ENCODE peak calls at places on chromosome 5, in ten cellular contexts. One of them, this sample, is unnamed.

GRCh38 chr5:109410389-109411174 is 808 bp upstream of the PJA2 start:
- DNase-seq in neural progenitor cell: peak
- DNase-seq in coronary artery: peak
- DNase-seq in fibroblast of lung: peak
- DNase-seq in HFF-Myc: peak
- DNase-seq in prostate gland: peak
- DNase-seq in retinal pigment epithelial cell: peak
- DNase-seq in astrocyte of the spinal cord: peak
- DNase-seq in sigmoid colon: peak
- DNase-seq in psoas muscle: peak
- DNase-seq in this sample: no peak

GRCh38 chr5:148623741-148624140 is 30.6 kb downstream of the HTR4 start:
- DNase-seq in neural progenitor cell: no peak
- DNase-seq in coronary artery: no peak
- DNase-seq in fibroblast of lung: peak
- DNase-seq in HFF-Myc: no peak
- DNase-seq in prostate gland: no peak
- DNase-seq in retinal pigment epithelial cell: no peak
- DNase-seq in astrocyte of the spinal cord: no peak
- DNase-seq in sigmoid colon: no peak
- DNase-seq in psoas muscle: no peak
- DNase-seq in this sample: no peak

GRCh38 chr5:35030426-35030825 is 17.3 kb downstream of the AGXT2 start:
- DNase-seq in neural progenitor cell: no peak
- DNase-seq in coronary artery: no peak
- DNase-seq in fibroblast of lung: no peak
- DNase-seq in HFF-Myc: no peak
- DNase-seq in prostate gland: no peak
- DNase-seq in retinal pigment epithelial cell: no peak
- DNase-seq in astrocyte of the spinal cord: no peak
- DNase-seq in sigmoid colon: no peak
- DNase-seq in psoas muscle: no peak
- DNase-seq in this sample: no peak

GRCh38 chr5:88692979-88693932 is 189.7 kb downstream of the MEF2C start:
- DNase-seq in neural progenitor cell: no peak
- DNase-seq in coronary artery: no peak
- DNase-seq in fibroblast of lung: no peak
- DNase-seq in HFF-Myc: no peak
- DNase-seq in prostate gland: no peak
- DNase-seq in retinal pigment epithelial cell: no peak
- DNase-seq in astrocyte of the spinal cord: peak
- DNase-seq in sigmoid colon: no peak
- DNase-seq in psoas muscle: no peak
- DNase-seq in this sample: no peak

GRCh38 chr5:76790632-76791290 is 28.1 kb upstream of the F2RL1 start:
- DNase-seq in neural progenitor cell: no peak
- DNase-seq in coronary artery: no peak
- DNase-seq in fibroblast of lung: peak
- DNase-seq in HFF-Myc: peak
- DNase-seq in prostate gland: no peak
- DNase-seq in retinal pigment epithelial cell: peak
- DNase-seq in astrocyte of the spinal cord: peak
- DNase-seq in sigmoid colon: no peak
- DNase-seq in psoas muscle: no peak
- DNase-seq in this sample: peak

GRCh38 chr5:112388739-112389138 is 30.3 kb downstream of the EPB41L4A start:
- DNase-seq in neural progenitor cell: peak
- DNase-seq in coronary artery: no peak
- DNase-seq in fibroblast of lung: no peak
- DNase-seq in HFF-Myc: no peak
- DNase-seq in prostate gland: no peak
- DNase-seq in retinal pigment epithelial cell: no peak
- DNase-seq in astrocyte of the spinal cord: no peak
- DNase-seq in sigmoid colon: no peak
- DNase-seq in psoas muscle: no peak
- DNase-seq in this sample: no peak

GRCh38 chr5:133727636-133728035 is 115.3 kb upstream of the FSTL4 start:
- DNase-seq in neural progenitor cell: no peak
- DNase-seq in coronary artery: peak
- DNase-seq in fibroblast of lung: peak
- DNase-seq in HFF-Myc: no peak
- DNase-seq in prostate gland: no peak
- DNase-seq in retinal pigment epithelial cell: no peak
- DNase-seq in astrocyte of the spinal cord: no peak
- DNase-seq in sigmoid colon: peak
- DNase-seq in psoas muscle: no peak
- DNase-seq in this sample: no peak

GRCh38 chr5:116577064-116577788 is 2.6 kb upstream of the SEMA6A start:
- DNase-seq in neural progenitor cell: peak
- DNase-seq in coronary artery: no peak
- DNase-seq in fibroblast of lung: no peak
- DNase-seq in HFF-Myc: no peak
- DNase-seq in prostate gland: no peak
- DNase-seq in retinal pigment epithelial cell: no peak
- DNase-seq in astrocyte of the spinal cord: no peak
- DNase-seq in sigmoid colon: no peak
- DNase-seq in psoas muscle: no peak
- DNase-seq in this sample: no peak

GRCh38 chr5:133735346-133735745 is 123.0 kb upstream of the FSTL4 start:
- DNase-seq in neural progenitor cell: no peak
- DNase-seq in coronary artery: no peak
- DNase-seq in fibroblast of lung: peak
- DNase-seq in HFF-Myc: peak
- DNase-seq in prostate gland: no peak
- DNase-seq in retinal pigment epithelial cell: no peak
- DNase-seq in astrocyte of the spinal cord: peak
- DNase-seq in sigmoid colon: no peak
- DNase-seq in psoas muscle: no peak
- DNase-seq in this sample: no peak

GRCh38 chr5:115320515-115320914 is 24.1 kb upstream of the CCDC112 start:
- DNase-seq in neural progenitor cell: no peak
- DNase-seq in coronary artery: no peak
- DNase-seq in fibroblast of lung: peak
- DNase-seq in HFF-Myc: no peak
- DNase-seq in prostate gland: no peak
- DNase-seq in retinal pigment epithelial cell: no peak
- DNase-seq in astrocyte of the spinal cord: no peak
- DNase-seq in sigmoid colon: no peak
- DNase-seq in psoas muscle: no peak
- DNase-seq in this sample: no peak

GRCh38 chr5:40552981-40553380 is 126.7 kb upstream of the PTGER4 start:
- DNase-seq in neural progenitor cell: no peak
- DNase-seq in coronary artery: no peak
- DNase-seq in fibroblast of lung: peak
- DNase-seq in HFF-Myc: no peak
- DNase-seq in prostate gland: no peak
- DNase-seq in retinal pigment epithelial cell: no peak
- DNase-seq in astrocyte of the spinal cord: no peak
- DNase-seq in sigmoid colon: no peak
- DNase-seq in psoas muscle: no peak
- DNase-seq in this sample: no peak

GRCh38 chr5:180389252-180390101 is 36.3 kb upstream of the GFPT2 start:
- DNase-seq in neural progenitor cell: no peak
- DNase-seq in coronary artery: no peak
- DNase-seq in fibroblast of lung: no peak
- DNase-seq in HFF-Myc: no peak
- DNase-seq in prostate gland: no peak
- DNase-seq in retinal pigment epithelial cell: no peak
- DNase-seq in astrocyte of the spinal cord: no peak
- DNase-seq in sigmoid colon: peak
- DNase-seq in psoas muscle: peak
- DNase-seq in this sample: no peak

GRCh38 chr5:7866194-7866593 is 2.6 kb downstream of the FASTKD3 start:
- DNase-seq in neural progenitor cell: no peak
- DNase-seq in coronary artery: no peak
- DNase-seq in fibroblast of lung: no peak
- DNase-seq in HFF-Myc: no peak
- DNase-seq in prostate gland: no peak
- DNase-seq in retinal pigment epithelial cell: no peak
- DNase-seq in astrocyte of the spinal cord: no peak
- DNase-seq in sigmoid colon: no peak
- DNase-seq in psoas muscle: no peak
- DNase-seq in this sample: no peak

GRCh38 chr5:136077046-136077445 is 48.3 kb downstream of the TGFBI start:
- DNase-seq in neural progenitor cell: no peak
- DNase-seq in coronary artery: no peak
- DNase-seq in fibroblast of lung: no peak
- DNase-seq in HFF-Myc: no peak
- DNase-seq in prostate gland: no peak
- DNase-seq in retinal pigment epithelial cell: no peak
- DNase-seq in astrocyte of the spinal cord: no peak
- DNase-seq in sigmoid colon: no peak
- DNase-seq in psoas muscle: no peak
- DNase-seq in this sample: no peak

GRCh38 chr5:136080113-136080482 is 51.3 kb downstream of the TGFBI start:
- DNase-seq in neural progenitor cell: peak
- DNase-seq in coronary artery: no peak
- DNase-seq in fibroblast of lung: no peak
- DNase-seq in HFF-Myc: no peak
- DNase-seq in prostate gland: no peak
- DNase-seq in retinal pigment epithelial cell: no peak
- DNase-seq in astrocyte of the spinal cord: no peak
- DNase-seq in sigmoid colon: no peak
- DNase-seq in psoas muscle: no peak
- DNase-seq in this sample: no peak

GRCh38 chr5:136081192-136081591 is 51.5 kb upstream of the SMAD5 start:
- DNase-seq in neural progenitor cell: no peak
- DNase-seq in coronary artery: no peak
- DNase-seq in fibroblast of lung: no peak
- DNase-seq in HFF-Myc: no peak
- DNase-seq in prostate gland: no peak
- DNase-seq in retinal pigment epithelial cell: no peak
- DNase-seq in astrocyte of the spinal cord: no peak
- DNase-seq in sigmoid colon: no peak
- DNase-seq in psoas muscle: no peak
- DNase-seq in this sample: no peak

GRCh38 chr5:136082390-136083193 is 50.1 kb upstream of the SMAD5 start:
- DNase-seq in neural progenitor cell: peak
- DNase-seq in coronary artery: peak
- DNase-seq in fibroblast of lung: no peak
- DNase-seq in HFF-Myc: peak
- DNase-seq in prostate gland: peak
- DNase-seq in retinal pigment epithelial cell: peak
- DNase-seq in astrocyte of the spinal cord: peak
- DNase-seq in sigmoid colon: peak
- DNase-seq in psoas muscle: peak
- DNase-seq in this sample: peak

GRCh38 chr5:136080483-136081180 is 51.8 kb downstream of the TGFBI start:
- DNase-seq in neural progenitor cell: peak
- DNase-seq in coronary artery: peak
- DNase-seq in fibroblast of lung: peak
- DNase-seq in HFF-Myc: peak
- DNase-seq in prostate gland: peak
- DNase-seq in retinal pigment epithelial cell: peak
- DNase-seq in astrocyte of the spinal cord: peak
- DNase-seq in sigmoid colon: peak
- DNase-seq in psoas muscle: peak
- DNase-seq in this sample: peak
- H3K4me3 ChIP-seq in neural progenitor cell: peak
- H3K4me3 ChIP-seq in coronary artery: peak
- H3K4me3 ChIP-seq in fibroblast of lung: peak
- H3K4me3 ChIP-seq in HFF-Myc: peak
- H3K4me3 ChIP-seq in prostate gland: peak
- H3K4me3 ChIP-seq in retinal pigment epithelial cell: peak
- H3K4me3 ChIP-seq in astrocyte of the spinal cord: peak
- H3K4me3 ChIP-seq in sigmoid colon: peak
- H3K4me3 ChIP-seq in psoas muscle: peak
- H3K4me3 ChIP-seq in this sample: peak

GRCh38 chr5:153756540-153756939 is 266.1 kb downstream of the GRIA1 start:
- DNase-seq in neural progenitor cell: peak
- DNase-seq in coronary artery: no peak
- DNase-seq in fibroblast of lung: peak
- DNase-seq in HFF-Myc: no peak
- DNase-seq in prostate gland: no peak
- DNase-seq in retinal pigment epithelial cell: no peak
- DNase-seq in astrocyte of the spinal cord: peak
- DNase-seq in sigmoid colon: no peak
- DNase-seq in psoas muscle: no peak
- DNase-seq in this sample: no peak
- TF ChIP-seq CTCF in neural progenitor cell: peak
- TF ChIP-seq CTCF in coronary artery: no peak
- TF ChIP-seq CTCF in fibroblast of lung: peak
- TF ChIP-seq CTCF in HFF-Myc: peak
- TF ChIP-seq CTCF in prostate gland: no peak
- TF ChIP-seq CTCF in retinal pigment epithelial cell: peak
- TF ChIP-seq CTCF in astrocyte of the spinal cord: peak
- TF ChIP-seq CTCF in sigmoid colon: no peak
- TF ChIP-seq CTCF in psoas muscle: no peak
- TF ChIP-seq CTCF in this sample: no peak

DNA sequence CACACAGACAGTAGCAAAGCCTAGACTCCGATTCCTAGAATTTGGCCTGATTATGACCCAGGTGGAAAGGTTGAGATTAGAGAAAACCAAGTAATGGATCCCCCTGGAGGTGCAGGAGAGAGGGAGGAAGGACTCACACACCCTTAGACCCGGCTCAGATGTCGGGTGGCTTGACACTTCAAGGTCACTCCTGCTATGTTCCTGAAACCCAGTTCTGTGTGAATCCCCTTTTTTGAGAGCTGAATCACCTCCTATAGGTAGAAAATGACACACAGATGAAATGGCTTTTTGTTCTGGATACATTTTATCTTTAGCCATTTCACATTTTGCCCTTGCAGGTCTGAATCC is 192.8 kb downstream of the ARRDC3 start:
- DNase-seq in neural progenitor cell: no peak
- DNase-seq in coronary artery: no peak
- DNase-seq in fibroblast of lung: no peak
- DNase-seq in HFF-Myc: no peak
- DNase-seq in prostate gland: no peak
- DNase-seq in retinal pigment epithelial cell: no peak
- DNase-seq in astrocyte of the spinal cord: no peak
- DNase-seq in sigmoid colon: no peak
- DNase-seq in psoas muscle: no peak
- DNase-seq in this sample: no peak
- H3K4me3 ChIP-seq in neural progenitor cell: no peak
- H3K4me3 ChIP-seq in coronary artery: peak
- H3K4me3 ChIP-seq in fibroblast of lung: peak
- H3K4me3 ChIP-seq in HFF-Myc: no peak
- H3K4me3 ChIP-seq in prostate gland: no peak
- H3K4me3 ChIP-seq in retinal pigment epithelial cell: no peak
- H3K4me3 ChIP-seq in astrocyte of the spinal cord: no peak
- H3K4me3 ChIP-seq in sigmoid colon: no peak
- H3K4me3 ChIP-seq in psoas muscle: peak
- H3K4me3 ChIP-seq in this sample: no peak

GRCh38 chr5:77972545-77973252 is 196.6 kb upstream of the TBCA start:
- DNase-seq in neural progenitor cell: peak
- DNase-seq in coronary artery: no peak
- DNase-seq in fibroblast of lung: peak
- DNase-seq in HFF-Myc: no peak
- DNase-seq in prostate gland: no peak
- DNase-seq in retinal pigment epithelial cell: no peak
- DNase-seq in astrocyte of the spinal cord: no peak
- DNase-seq in sigmoid colon: no peak
- DNase-seq in psoas muscle: no peak
- DNase-seq in this sample: no peak
- TF ChIP-seq CTCF in neural progenitor cell: peak
- TF ChIP-seq CTCF in coronary artery: no peak
- TF ChIP-seq CTCF in fibroblast of lung: peak
- TF ChIP-seq CTCF in HFF-Myc: peak
- TF ChIP-seq CTCF in prostate gland: no peak
- TF ChIP-seq CTCF in retinal pigment epithelial cell: peak
- TF ChIP-seq CTCF in astrocyte of the spinal cord: peak
- TF ChIP-seq CTCF in sigmoid colon: no peak
- TF ChIP-seq CTCF in psoas muscle: no peak
- TF ChIP-seq CTCF in this sample: peak

GRCh38 chr5:73299017-73299630 is 126.1 kb downstream of the TMEM174 start:
- DNase-seq in neural progenitor cell: peak
- DNase-seq in coronary artery: no peak
- DNase-seq in fibroblast of lung: no peak
- DNase-seq in HFF-Myc: no peak
- DNase-seq in prostate gland: no peak
- DNase-seq in retinal pigment epithelial cell: no peak
- DNase-seq in astrocyte of the spinal cord: peak
- DNase-seq in sigmoid colon: no peak
- DNase-seq in psoas muscle: no peak
- DNase-seq in this sample: no peak
- H3K4me3 ChIP-seq in neural progenitor cell: peak
- H3K4me3 ChIP-seq in coronary artery: peak
- H3K4me3 ChIP-seq in fibroblast of lung: peak
- H3K4me3 ChIP-seq in HFF-Myc: peak
- H3K4me3 ChIP-seq in prostate gland: no peak
- H3K4me3 ChIP-seq in retinal pigment epithelial cell: peak
- H3K4me3 ChIP-seq in astrocyte of the spinal cord: peak
- H3K4me3 ChIP-seq in sigmoid colon: peak
- H3K4me3 ChIP-seq in psoas muscle: peak
- H3K4me3 ChIP-seq in this sample: peak